ENCODE peak calls at places on chromosomes 7 and 10, in five cellular contexts. One of them, this sample, is unnamed.

GRCh38 chr7:81367335-81367801 is 402.5 kb downstream of the HGF start:
- DNase-seq in NCI-H1092 treated with DMSO at 0.1 percent for 48 hours: no peak
- DNase-seq in cardiac fibroblast: peak
- DNase-seq in left lobe of liver: no peak
- DNase-seq in lower lobe of right lung: no peak
- DNase-seq in this sample: no peak

GRCh38 chr10:116765549-116766162 is 23.3 kb upstream of the HSPA12A start:
- DNase-seq in NCI-H1092 treated with DMSO at 0.1 percent for 48 hours: no peak
- DNase-seq in cardiac fibroblast: no peak
- DNase-seq in left lobe of liver: no peak
- DNase-seq in lower lobe of right lung: no peak
- DNase-seq in this sample: peak

GRCh38 chr10:12568391-12568790 is 219.0 kb downstream of the CAMK1D start:
- DNase-seq in NCI-H1092 treated with DMSO at 0.1 percent for 48 hours: no peak
- DNase-seq in cardiac fibroblast: no peak
- DNase-seq in left lobe of liver: no peak
- DNase-seq in lower lobe of right lung: no peak
- DNase-seq in this sample: no peak

GRCh38 chr7:106768324-106768751 is 96.7 kb upstream of the PIK3CG start:
- DNase-seq in NCI-H1092 treated with DMSO at 0.1 percent for 48 hours: no peak
- DNase-seq in cardiac fibroblast: no peak
- DNase-seq in left lobe of liver: no peak
- DNase-seq in lower lobe of right lung: no peak
- DNase-seq in this sample: no peak

GRCh38 chr7:1887251-1887650 is 217.2 kb downstream of the ELFN1 start:
- DNase-seq in NCI-H1092 treated with DMSO at 0.1 percent for 48 hours: no peak
- DNase-seq in cardiac fibroblast: no peak
- DNase-seq in left lobe of liver: no peak
- DNase-seq in lower lobe of right lung: no peak
- DNase-seq in this sample: no peak

GRCh38 chr7:2525161-2525930 is 5.8 kb downstream of the LFNG start:
- DNase-seq in NCI-H1092 treated with DMSO at 0.1 percent for 48 hours: no peak
- DNase-seq in cardiac fibroblast: no peak
- DNase-seq in left lobe of liver: no peak
- DNase-seq in lower lobe of right lung: peak
- DNase-seq in this sample: no peak

GRCh38 chr7:79820387-79820786 is 314.2 kb upstream of the GNAI1 start:
- DNase-seq in NCI-H1092 treated with DMSO at 0.1 percent for 48 hours: peak
- DNase-seq in cardiac fibroblast: peak
- DNase-seq in left lobe of liver: no peak
- DNase-seq in lower lobe of right lung: peak
- DNase-seq in this sample: no peak

GRCh38 chr10:113552723-113553122 is at the start of gene HABP2:
- DNase-seq in NCI-H1092 treated with DMSO at 0.1 percent for 48 hours: no peak
- DNase-seq in cardiac fibroblast: no peak
- DNase-seq in left lobe of liver: peak
- DNase-seq in lower lobe of right lung: no peak
- DNase-seq in this sample: no peak

GRCh38 chr10:118447478-118447877 is 105.4 kb upstream of the FAM204A start:
- DNase-seq in NCI-H1092 treated with DMSO at 0.1 percent for 48 hours: no peak
- DNase-seq in cardiac fibroblast: peak
- DNase-seq in left lobe of liver: no peak
- DNase-seq in lower lobe of right lung: peak
- DNase-seq in this sample: no peak

GRCh38 chr7:8210845-8211724 is 50.9 kb downstream of the ICA1 start:
- DNase-seq in NCI-H1092 treated with DMSO at 0.1 percent for 48 hours: no peak
- DNase-seq in cardiac fibroblast: no peak
- DNase-seq in left lobe of liver: no peak
- DNase-seq in lower lobe of right lung: no peak
- DNase-seq in this sample: no peak

GRCh38 chr10:72730462-72730861 is 38.5 kb downstream of the MCU start:
- DNase-seq in NCI-H1092 treated with DMSO at 0.1 percent for 48 hours: no peak
- DNase-seq in cardiac fibroblast: peak
- DNase-seq in left lobe of liver: no peak
- DNase-seq in lower lobe of right lung: no peak
- DNase-seq in this sample: no peak

GRCh38 chr7:4707134-4707651 is 25.1 kb downstream of the FOXK1 start:
- DNase-seq in NCI-H1092 treated with DMSO at 0.1 percent for 48 hours: no peak
- DNase-seq in cardiac fibroblast: no peak
- DNase-seq in left lobe of liver: no peak
- DNase-seq in lower lobe of right lung: no peak
- DNase-seq in this sample: no peak

GRCh38 chr10:63711866-63712716 is 190.9 kb downstream of the REEP3 start:
- DNase-seq in NCI-H1092 treated with DMSO at 0.1 percent for 48 hours: peak
- DNase-seq in cardiac fibroblast: peak
- DNase-seq in left lobe of liver: peak
- DNase-seq in lower lobe of right lung: peak
- DNase-seq in this sample: peak

GRCh38 chr7:78601728-78602127 is 803.2 kb downstream of the PHTF2 start:
- DNase-seq in NCI-H1092 treated with DMSO at 0.1 percent for 48 hours: no peak
- DNase-seq in cardiac fibroblast: no peak
- DNase-seq in left lobe of liver: no peak
- DNase-seq in lower lobe of right lung: no peak
- DNase-seq in this sample: no peak

GRCh38 chr7:147923841-147924240 is 666.7 kb upstream of the C7orf33 start:
- DNase-seq in NCI-H1092 treated with DMSO at 0.1 percent for 48 hours: no peak
- DNase-seq in cardiac fibroblast: no peak
- DNase-seq in left lobe of liver: no peak
- DNase-seq in lower lobe of right lung: no peak
- DNase-seq in this sample: no peak

GRCh38 chr7:65509368-65510186 is 135.9 kb downstream of the ZNF92 start:
- DNase-seq in NCI-H1092 treated with DMSO at 0.1 percent for 48 hours: peak
- DNase-seq in cardiac fibroblast: no peak
- DNase-seq in left lobe of liver: peak
- DNase-seq in lower lobe of right lung: no peak
- DNase-seq in this sample: no peak

GRCh38 chr10:69802424-69803161 is 887 bp downstream of the COL13A1 start:
- DNase-seq in NCI-H1092 treated with DMSO at 0.1 percent for 48 hours: no peak
- DNase-seq in cardiac fibroblast: peak
- DNase-seq in left lobe of liver: no peak
- DNase-seq in lower lobe of right lung: no peak
- DNase-seq in this sample: no peak

GRCh38 chr7:158228986-158229385 is 358.6 kb downstream of the PTPRN2 start:
- DNase-seq in NCI-H1092 treated with DMSO at 0.1 percent for 48 hours: no peak
- DNase-seq in cardiac fibroblast: no peak
- DNase-seq in left lobe of liver: no peak
- DNase-seq in lower lobe of right lung: no peak
- DNase-seq in this sample: no peak

GRCh38 chr10:72315611-72316385 is 38.9 kb downstream of the DNAJB12 start:
- DNase-seq in NCI-H1092 treated with DMSO at 0.1 percent for 48 hours: peak
- DNase-seq in cardiac fibroblast: peak
- DNase-seq in left lobe of liver: peak
- DNase-seq in lower lobe of right lung: no peak
- DNase-seq in this sample: no peak

GRCh38 chr7:155530601-155531000 is 15.8 kb downstream of the CNPY1 start:
- DNase-seq in NCI-H1092 treated with DMSO at 0.1 percent for 48 hours: no peak
- DNase-seq in cardiac fibroblast: no peak
- DNase-seq in left lobe of liver: no peak
- DNase-seq in lower lobe of right lung: no peak
- DNase-seq in this sample: no peak

GRCh38 chr10:34538291-34538829 is 276.7 kb downstream of the PARD3 start:
- DNase-seq in NCI-H1092 treated with DMSO at 0.1 percent for 48 hours: no peak
- DNase-seq in cardiac fibroblast: peak
- DNase-seq in left lobe of liver: no peak
- DNase-seq in lower lobe of right lung: no peak
- DNase-seq in this sample: no peak

GRCh38 chr7:87013841-87014191 is 45.6 kb downstream of the ELAPOR2 start:
- DNase-seq in NCI-H1092 treated with DMSO at 0.1 percent for 48 hours: no peak
- DNase-seq in cardiac fibroblast: no peak
- DNase-seq in left lobe of liver: no peak
- DNase-seq in lower lobe of right lung: no peak
- DNase-seq in this sample: no peak

GRCh38 chr7:41084381-41084780 is 618.5 kb downstream of the INHBA start:
- DNase-seq in NCI-H1092 treated with DMSO at 0.1 percent for 48 hours: no peak
- DNase-seq in cardiac fibroblast: no peak
- DNase-seq in left lobe of liver: no peak
- DNase-seq in lower lobe of right lung: no peak
- DNase-seq in this sample: no peak

This sample was measured in coronary artery.